ENCODE peak calls at places on chromosomes 12 and 14, in nine cellular contexts. R is CD4-positive, CD25-positive, alpha-beta regulatory T cell; C is lower lobe of right lung; K is heart left ventricle; L is cardiac muscle cell; X is HepG2; B is MM.1S; A is upper lobe of right lung; P is CD8-positive, alpha-beta memory T cell. W is an unnamed sample.

GRCh38 chr12:11827096-11827841 is 177.8 kb downstream of the ETV6 start:
- DNase-seq in X (no peak), C (no peak), A (no peak), R (no peak), P (no peak), L (peak; percentile 33), K (peak; percentile 41), B (no peak), W (peak; percentile 57)

GRCh38 chr12:130073721-130074120 is 88.5 kb upstream of the FZD10 start:
- DNase-seq in K (no peak), L (no peak), R (no peak), B (no peak), P (no peak), C (no peak), A (no peak), X (no peak), W (no peak)

GRCh38 chr14:64935508-64935907 is 7.0 kb downstream of the GPX2 start:
- DNase-seq in B (peak; percentile 23), R (peak; percentile 63), C (no peak), K (no peak), A (no peak), P (no peak), X (no peak), L (no peak), W (no peak)

GRCh38 chr12:24798335-24798734 is 150.6 kb downstream of the BCAT1 start:
- DNase-seq in C (no peak), X (no peak), K (no peak), L (no peak), P (no peak), B (peak; percentile 72), R (no peak), A (no peak), W (no peak)

GRCh38 chr14:46574236-46574970 is 77.2 kb downstream of the RPL10L start:
- DNase-seq in L (peak; percentile 36), K (no peak), C (no peak), X (no peak), R (no peak), P (no peak), B (no peak), A (no peak), W (peak; percentile 28)

GRCh38 chr14:94722397-94722796 is 47.5 kb downstream of the GSC start:
- DNase-seq in L (no peak), X (no peak), A (no peak), R (no peak), P (no peak), C (no peak), B (no peak), K (no peak), W (no peak)

GRCh38 chr14:92939699-92940098 is 16.7 kb downstream of the CHGA start:
- DNase-seq in B (no peak), K (no peak), P (no peak), X (no peak), C (no peak), A (no peak), L (no peak), R (no peak), W (no peak)

GRCh38 chr14:67166450-67166853 is 22.8 kb upstream of the GARIN2 start:
- DNase-seq in B (peak; percentile 23), C (no peak), R (peak; percentile 58), P (no peak), X (no peak), K (no peak), L (peak; percentile 66), A (no peak), W (peak; percentile 29)

GRCh38 chr12:13179159-13180074 is 17.1 kb upstream of the EMP1 start:
- DNase-seq in P (peak; percentile 3), X (no peak), L (peak; percentile 61), B (peak; percentile 96), A (peak; percentile 77), R (peak; percentile 74), C (peak; percentile 66), K (no peak), W (peak; percentile 49)

GRCh38 chr12:97131220-97131981 is 224.3 kb downstream of the NEDD1 start:
- DNase-seq in L (no peak), K (no peak), X (no peak), R (no peak), B (no peak), A (no peak), P (no peak), C (no peak), W (no peak)

GRCh38 chr12:749871-750270 is 2.5 kb upstream of the WNK1 start:
- DNase-seq in K (no peak), L (no peak), A (no peak), B (no peak), C (no peak), P (no peak), R (no peak), X (no peak), W (no peak)

GRCh38 chr12:47942327-47943230 is 20.8 kb upstream of the TMEM106C start:
- DNase-seq in K (no peak), B (no peak), L (peak; percentile 9), X (peak; percentile 6), A (no peak), C (no peak), P (peak; percentile 35), R (peak; percentile 32), W (no peak)

GRCh38 chr14:76267322-76268012 is 108.5 kb upstream of the ESRRB start:
- DNase-seq in L (peak; percentile 78), K (peak; percentile 79), B (no peak), R (peak; percentile 15), X (no peak), C (peak; percentile 59), A (peak; percentile 84), P (no peak), W (no peak)
- H3K4me3 ChIP-seq in L (no peak overlapping the region), K (peak overlapping the region; percentile 38), B (no peak overlapping the region), R (no peak overlapping the region), X (no peak overlapping the region), C (peak overlapping the region; percentile 50), A (peak overlapping the region; percentile 48), P (no peak overlapping the region), W (no peak overlapping the region)

GRCh38 chr12:6535960-6536847 is 1.9 kb downstream of the GAPDH start:
- DNase-seq in A (no peak), X (peak; percentile 23), R (no peak), P (no peak), L (no peak), C (no peak), B (no peak), K (no peak), W (peak; percentile 11)
- H3K4me1 ChIP-seq in A (peaks cover 51% of the 10 kb centered on the region), X (peaks cover 49% of the 10 kb centered on the region), R (peaks cover 84% of the 10 kb centered on the region), P (peaks cover 78% of the 10 kb centered on the region), L (peaks cover 31% of the 10 kb centered on the region), C (peaks cover 71% of the 10 kb centered on the region), B (peaks cover 17% of the 10 kb centered on the region), K (peaks cover 55% of the 10 kb centered on the region), W (peaks cover 58% of the 10 kb centered on the region)

DNA sequence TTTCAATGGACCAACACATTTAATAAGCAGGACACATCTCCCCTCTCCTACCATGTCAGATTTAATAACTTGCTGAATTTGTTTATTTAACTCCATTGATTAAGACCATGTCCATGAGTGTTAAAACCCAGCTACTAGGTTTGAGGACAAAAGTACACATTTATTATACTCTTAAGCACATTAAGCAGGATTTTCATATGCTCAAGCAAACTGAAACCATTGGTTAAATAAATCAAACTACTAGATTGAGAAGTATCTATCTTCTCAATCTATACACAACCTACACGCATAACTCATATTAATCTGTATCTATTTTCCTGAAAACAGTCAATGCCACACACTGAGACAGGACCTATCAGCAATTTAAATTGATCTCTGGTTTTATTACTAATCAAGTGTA is 85.2 kb downstream of the KITLG start:
- DNase-seq in A (no peak), K (no peak), P (no peak), R (no peak), C (no peak), L (no peak), B (no peak), X (no peak), W (no peak)
- H3K27ac ChIP-seq in A (no peak overlapping the region), K (no peak overlapping the region), P (no peak overlapping the region), R (no peak overlapping the region), C (no peak overlapping the region), L (no peak overlapping the region), B (no peak overlapping the region), X (no peak overlapping the region), W (no peak overlapping the region)

DNA sequence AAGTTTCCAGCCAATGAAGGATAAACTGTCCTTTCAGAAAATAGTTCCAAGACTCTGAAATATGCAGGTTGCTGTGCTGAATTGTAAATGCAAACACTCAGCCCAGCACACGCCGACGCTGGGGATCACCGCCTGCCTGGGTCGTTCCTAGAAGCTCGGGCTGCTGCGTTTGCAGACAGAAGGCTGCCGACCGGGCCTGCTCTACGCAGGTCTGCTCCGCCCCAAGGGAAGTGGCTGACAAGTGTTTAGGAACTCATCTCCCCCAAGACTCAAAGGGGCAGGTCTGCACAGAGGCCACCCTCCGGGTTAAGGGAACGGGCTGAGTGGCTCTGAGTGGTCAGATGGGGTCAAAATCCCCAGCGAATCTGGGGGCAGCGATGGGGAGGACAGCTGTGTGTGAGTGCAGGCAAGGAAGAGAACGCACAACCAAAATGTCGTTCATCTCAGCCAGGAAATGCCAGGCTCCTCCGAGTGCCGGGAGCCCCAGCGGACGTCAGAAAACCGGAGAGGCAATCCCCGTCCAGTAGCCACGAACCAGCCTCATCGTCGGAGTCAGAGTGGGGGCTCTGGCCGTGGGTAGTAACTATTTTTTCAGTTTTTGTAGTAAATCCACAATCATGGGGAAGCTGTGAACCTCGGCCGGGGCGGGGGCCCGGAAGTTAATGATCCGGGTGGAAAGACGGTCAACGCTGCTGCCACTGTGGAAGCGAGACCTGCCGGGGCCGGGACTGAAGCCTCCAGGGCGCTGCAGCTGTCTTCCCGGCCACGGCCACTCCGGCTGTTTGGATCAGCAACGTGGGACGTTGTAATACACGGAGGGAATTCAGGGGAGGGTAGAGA is 6.0 kb downstream of the GALNT9 start:
- DNase-seq in L (peak; percentile 15), A (no peak), P (no peak), X (no peak), C (no peak), K (no peak), R (peak; percentile 22), B (no peak), W (no peak)
- H3K4me3 ChIP-seq in L (no peak overlapping the region), A (no peak overlapping the region), P (no peak overlapping the region), X (no peak overlapping the region), C (no peak overlapping the region), K (no peak overlapping the region), R (no peak overlapping the region), B (no peak overlapping the region), W (no peak overlapping the region)

DNA sequence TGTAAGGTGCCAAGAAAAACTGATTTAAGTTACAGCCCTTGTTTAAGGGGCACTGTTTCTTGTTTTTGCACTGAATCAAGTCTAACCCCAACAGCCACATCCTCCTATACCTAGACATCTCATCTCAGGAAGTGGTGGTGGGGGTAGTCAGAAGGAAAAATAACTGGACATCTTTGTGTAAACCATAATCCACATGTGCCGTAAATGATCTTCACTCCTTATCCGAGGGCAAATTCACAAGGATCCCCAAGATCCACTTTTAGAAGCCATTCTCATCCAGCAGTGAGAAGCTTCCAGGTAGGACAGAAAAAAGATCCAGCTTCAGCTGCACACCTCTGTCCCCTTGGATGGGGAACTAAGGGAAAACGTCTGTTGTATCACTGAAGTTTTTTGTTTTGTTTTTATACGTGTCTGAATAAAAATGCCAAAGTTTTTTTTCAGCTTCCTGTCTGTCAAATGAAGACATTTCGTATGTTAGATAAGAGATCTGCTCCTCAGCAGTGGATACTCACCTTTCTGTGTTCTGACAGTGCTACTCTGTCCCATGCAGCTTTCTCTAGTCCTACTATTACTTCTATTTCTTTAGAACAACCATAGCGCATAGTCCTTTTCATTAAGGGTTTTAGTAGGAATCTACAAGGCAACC is 1.2 kb upstream of the PA2G4 start:
- DNase-seq in C (no peak), K (no peak), A (no peak), P (no peak), L (no peak), R (peak; percentile 87), X (no peak), B (no peak), W (no peak)
- H3K4me1 ChIP-seq in C (peaks cover 28% of the 10 kb centered on the region), K (peaks cover 20% of the 10 kb centered on the region), A (peaks cover 21% of the 10 kb centered on the region), P (peaks cover 40% of the 10 kb centered on the region), L (peaks cover 10% of the 10 kb centered on the region), R (peaks cover 49% of the 10 kb centered on the region), X (peaks cover 35% of the 10 kb centered on the region), B (peaks cover 7% of the 10 kb centered on the region), W (peaks cover 9% of the 10 kb centered on the region)